ENCODE peak calls at places on chromosome 16, in seven cellular contexts. E is NCI-H345; W is activated CD8-positive, alpha-beta memory T cell treated with anti-CD3 and anti-CD28 coated beads for 4 hours; K is HEK293T; X is endothelial cell; B is stimulated activated CD8-positive, alpha-beta memory T cell treated with anti-CD3 and anti-CD28 coated beads, Interleukin-2, amount 100 ng/mL, for 48 hours; N is NCI-H2081. F is an unnamed sample.

GRCh38 chr16:83994087-83994486 is 26.0 kb downstream of the NECAB2 start:
- DNase-seq in E (no peak), W (no peak), K (no peak), X (no peak), B (no peak), N (no peak), F (no peak)

GRCh38 chr16:7745321-7745720 is 412.7 kb downstream of the RBFOX1 start:
- DNase-seq in E (no peak), W (no peak), K (no peak), X (no peak), B (no peak), N (no peak), F (no peak)

GRCh38 chr16:68079616-68080344 is 5.4 kb upstream of the NFATC3 start:
- DNase-seq in E (no peak), W (peak; percentile 65), K (no peak), X (peak; percentile 37), B (peak; percentile 75), N (no peak), F (no peak)

GRCh38 chr16:27102701-27103575 is 36.2 kb downstream of the C16orf82 start:
- DNase-seq in E (no peak), W (no peak), K (no peak), X (no peak), B (no peak), N (no peak), F (no peak)

GRCh38 chr16:80932725-80933124 is 74.0 kb downstream of the CMC2 start:
- DNase-seq in E (no peak), W (no peak), K (no peak), X (no peak), B (no peak), N (no peak), F (no peak)

GRCh38 chr16:86466695-86467406 is 43.5 kb upstream of the FOXF1 start:
- DNase-seq in E (no peak), W (no peak), K (no peak), X (no peak), B (no peak), N (no peak), F (no peak)

GRCh38 chr16:28494141-28494851 is at the start of gene APOBR:
- DNase-seq in E (no peak), W (peak; percentile 83), K (no peak), X (peak; percentile 17), B (peak; percentile 73), N (no peak), F (no peak)

GRCh38 chr16:11824362-11824761 is 27.0 kb downstream of the RSL1D1 start:
- DNase-seq in E (no peak), W (no peak), K (peak; percentile 25), X (no peak), B (no peak), N (no peak), F (no peak)

GRCh38 chr16:77863250-77863649 is 74.9 kb downstream of the VAT1L start:
- DNase-seq in E (peak; percentile 13), W (no peak), K (no peak), X (no peak), B (no peak), N (no peak), F (no peak)

GRCh38 chr16:2121853-2122252 is 13.8 kb downstream of the PKD1 start:
- DNase-seq in E (no peak), W (no peak), K (no peak), X (no peak), B (no peak), N (no peak), F (no peak)

GRCh38 chr16:64356267-64356666 is 765.6 kb downstream of the CDH11 start:
- DNase-seq in E (no peak), W (no peak), K (no peak), X (no peak), B (no peak), N (no peak), F (no peak)

GRCh38 chr16:52756812-52757517 is 210.0 kb upstream of the TOX3 start:
- DNase-seq in E (no peak), W (no peak), K (no peak), X (no peak), B (no peak), N (no peak), F (no peak)

GRCh38 chr16:88560722-88561484 is 9.3 kb upstream of the ZC3H18 start:
- DNase-seq in E (no peak), W (no peak), K (no peak), X (peak; percentile 44), B (no peak), N (no peak), F (no peak)

GRCh38 chr16:22694887-22695382 is 119.0 kb upstream of the HS3ST2 start:
- DNase-seq in E (no peak), W (no peak), K (no peak), X (no peak), B (no peak), N (no peak), F (no peak)

GRCh38 chr16:5024632-5025031 is 9.1 kb downstream of the NAGPA start:
- DNase-seq in E (peak; percentile 65), W (no peak), K (peak; percentile 39), X (no peak), B (no peak), N (peak; percentile 42), F (no peak)

GRCh38 chr16:11497851-11498289 is 88.8 kb downstream of the LITAF start:
- DNase-seq in E (peak; percentile 22), W (no peak), K (no peak), X (no peak), B (no peak), N (no peak), F (no peak)

GRCh38 chr16:29806096-29806579 is at the start of gene MAZ:
- DNase-seq in E (no peak), W (no peak), K (no peak), X (no peak), B (peak; percentile 74), N (no peak), F (no peak)

GRCh38 chr16:668519-669171 is 713 bp downstream of the RHOT2 start:
- DNase-seq in E (no peak), W (no peak), K (no peak), X (no peak), B (no peak), N (no peak), F (no peak)